ENCODE peak calls at places on chromosomes 7 and 10, in four cellular contexts. G is kidney glomerular epithelial cell; O is stimulated activated CD4-positive, alpha-beta T cell treated with anti-CD3 and anti-CD28 coated beads, Interleukin-1b, Interleukin-23, amount 100 ng/mL, for 1 hour; A is A172. U is an unnamed sample.

GRCh38 chr7:155653773-155654172 is 9.3 kb downstream of the RBM33 start:
- DNase-seq in A (no peak), O (no peak), G (no peak), U (no peak)

GRCh38 chr10:129962092-129962494 is 2.0 kb downstream of the EBF3 start:
- DNase-seq in G (no peak), A (no peak), O (no peak), U (no peak)

GRCh38 chr10:86113044-86113443 is 253.6 kb downstream of the GRID1 start:
- DNase-seq in G (no peak), O (no peak), A (no peak), U (no peak)

GRCh38 chr7:156558198-156558597 is 82.4 kb upstream of the RNF32 start:
- DNase-seq in A (peak), O (no peak), G (peak), U (no peak)

GRCh38 chr10:75395171-75395954 is 6.2 kb downstream of the ZNF503 start:
- DNase-seq in G (peak), O (no peak), A (no peak), U (no peak)

GRCh38 chr10:62492012-62492869 is 118.1 kb downstream of the ZNF365 start:
- DNase-seq in A (peak), G (no peak), O (no peak), U (no peak)

GRCh38 chr7:74082770-74083116 is 861 bp upstream of the LIMK1 start:
- DNase-seq in O (no peak), G (no peak), A (no peak), U (no peak)

GRCh38 chr7:96120856-96121255 is 201.0 kb downstream of the SLC25A13 start:
- DNase-seq in G (no peak), A (no peak), O (no peak), U (no peak)

GRCh38 chr7:66921918-66922486 is 977 bp downstream of the TMEM248 start:
- DNase-seq in G (no peak), A (peak), O (no peak), U (no peak)

GRCh38 chr7:96699219-96699871 is 10.3 kb downstream of the SEM1 start:
- DNase-seq in O (no peak), A (no peak), G (no peak), U (no peak)